ENCODE peak calls at places on chromosomes 3 and 15, in seven cellular contexts. D, E, I, F, W, Z and X are unnamed samples.

GRCh38 chr3:109532257-109533216 is 195.2 kb upstream of the DPPA4 start:
- DNase-seq in D (peak; percentile 88), E (peak; percentile 82), I (no peak), F (no peak), W (peak; percentile 53), Z (peak; percentile 65), X (peak; percentile 51)

GRCh38 chr3:71156062-71156665 is 427.4 kb downstream of the FOXP1 start:
- DNase-seq in D (no peak), E (no peak), I (no peak), F (no peak), W (no peak), Z (no peak), X (no peak)

GRCh38 chr15:76206325-76206976 is 104.8 kb downstream of the ETFA start:
- DNase-seq in D (no peak), E (peak; percentile 15), I (peak; percentile 80), F (no peak), W (peak; percentile 60), Z (peak; percentile 91), X (peak; percentile 89)

GRCh38 chr15:85582719-85583089 is 202.3 kb downstream of the AKAP13 start:
- DNase-seq in D (no peak), E (no peak), I (peak; percentile 35), F (peak; percentile 61), W (peak; percentile 73), Z (peak; percentile 82), X (no peak)

GRCh38 chr3:99482191-99482590 is 156.2 kb upstream of the COL8A1 start:
- DNase-seq in D (no peak), E (no peak), I (no peak), F (no peak), W (no peak), Z (no peak), X (no peak)

GRCh38 chr3:5389057-5389456 is 201.6 kb downstream of the EDEM1 start:
- DNase-seq in D (no peak), E (no peak), I (peak; percentile 28), F (no peak), W (no peak), Z (no peak), X (no peak)

GRCh38 chr3:140018556-140018955 is 83.6 kb downstream of the CLSTN2 start:
- DNase-seq in D (no peak), E (no peak), I (no peak), F (no peak), W (no peak), Z (no peak), X (no peak)

GRCh38 chr3:187919535-187919934 is 174.3 kb upstream of the BCL6 start:
- DNase-seq in D (no peak), E (no peak), I (no peak), F (no peak), W (no peak), Z (no peak), X (no peak)

GRCh38 chr3:23712656-23713559 is 92.8 kb upstream of the UBE2E1 start:
- DNase-seq in D (peak; percentile 61), E (peak; percentile 35), I (no peak), F (no peak), W (peak; percentile 50), Z (peak; percentile 47), X (peak; percentile 83)

GRCh38 chr3:190108789-190109188 is 11.9 kb downstream of the P3H2 start:
- DNase-seq in D (no peak), E (no peak), I (no peak), F (no peak), W (no peak), Z (no peak), X (no peak)

GRCh38 chr3:132228923-132229322 is 88.3 kb upstream of the ACP3 start:
- DNase-seq in D (no peak), E (peak; percentile 22), I (no peak), F (no peak), W (no peak), Z (no peak), X (no peak)

GRCh38 chr3:95097493-95097892 is 1034.6 kb downstream of the NSUN3 start:
- DNase-seq in D (peak; percentile 1), E (no peak), I (no peak), F (no peak), W (no peak), Z (no peak), X (no peak)

GRCh38 chr3:117439812-117440211 is 730.2 kb downstream of the TUSC7 start:
- DNase-seq in D (peak; percentile 43), E (peak; percentile 4), I (no peak), F (no peak), W (no peak), Z (peak; percentile 55), X (no peak)

GRCh38 chr15:74252291-74253080 is 16.4 kb downstream of the CCDC33 start:
- DNase-seq in D (peak; percentile 27), E (peak; percentile 44), I (no peak), F (no peak), W (no peak), Z (peak; percentile 13), X (peak; percentile 39)

GRCh38 chr15:82750831-82751181 is 41.1 kb upstream of the AP3B2 start:
- DNase-seq in D (peak; percentile 45), E (no peak), I (no peak), F (no peak), W (no peak), Z (peak; percentile 12), X (peak; percentile 3)

GRCh38 chr15:100764778-100765457 is 114.7 kb upstream of the ALDH1A3 start:
- DNase-seq in D (peak; percentile 64), E (peak; percentile 30), I (no peak), F (no peak), W (no peak), Z (no peak), X (peak; percentile 73)

GRCh38 chr3:195692781-195693427 is 27.9 kb upstream of the MUC20 start:
- DNase-seq in D (no peak), E (no peak), I (no peak), F (peak; percentile 34), W (no peak), Z (no peak), X (no peak)

GRCh38 chr3:31981206-31982181 is at the start of the genes OSBPL10 and ZNF860:
- DNase-seq in D (peak; percentile 97), E (peak; percentile 87), I (peak; percentile 77), F (peak; percentile 92), W (peak; percentile 92), Z (peak; percentile 89), X (peak; percentile 90)

GRCh38 chr15:34241376-34242350 is 16.8 kb downstream of the EMC4 start:
- DNase-seq in D (peak; percentile 67), E (peak; percentile 49), I (no peak), F (no peak), W (no peak), Z (peak; percentile 47), X (no peak)

GRCh38 chr3:156353535-156353934 is 201.4 kb downstream of the SSR3 start:
- DNase-seq in D (no peak), E (no peak), I (no peak), F (no peak), W (no peak), Z (no peak), X (peak; percentile 11)

GRCh38 chr3:86993704-86994103 is 2.8 kb upstream of the VGLL3 start:
- DNase-seq in D (peak; percentile 47), E (peak; percentile 89), I (no peak), F (no peak), W (no peak), Z (no peak), X (peak; percentile 23)

GRCh38 chr3:54756330-54756731 is 171.5 kb downstream of the LRTM1 start:
- DNase-seq in D (peak; percentile 77), E (peak; percentile 88), I (no peak), F (no peak), W (no peak), Z (no peak), X (peak; percentile 71)

GRCh38 chr3:16419640-16420039 is 93.9 kb downstream of the RFTN1 start:
- DNase-seq in D (peak; percentile 33), E (peak; percentile 56), I (no peak), F (no peak), W (no peak), Z (no peak), X (no peak)

GRCh38 chr3:132654190-132654589 is 5.4 kb downstream of the ACAD11 start:
- DNase-seq in D (no peak), E (no peak), I (no peak), F (no peak), W (no peak), Z (no peak), X (no peak)

GRCh38 chr3:44065311-44065710 is 176.4 kb upstream of the TOPAZ1 start:
- DNase-seq in D (peak; percentile 35), E (no peak), I (peak; percentile 40), F (no peak), W (no peak), Z (peak; percentile 71), X (peak; percentile 76)

GRCh38 chr3:20023663-20024417 is 11.8 kb upstream of the PP2D1 start:
- DNase-seq in D (no peak), E (no peak), I (peak; percentile 43), F (no peak), W (peak; percentile 36), Z (peak; percentile 32), X (no peak)

GRCh38 chr3:99776516-99777209 is 41.0 kb upstream of the CMSS1 start:
- DNase-seq in D (no peak), E (peak; percentile 45), I (no peak), F (no peak), W (no peak), Z (no peak), X (no peak)

GRCh38 chr3:13871791-13872190 is 8.1 kb downstream of the WNT7A start:
- DNase-seq in D (no peak), E (no peak), I (no peak), F (peak; percentile 11), W (no peak), Z (no peak), X (no peak)
- H3K27me3 ChIP-seq in D (peaks cover 10% of the 10 kb centered on the region), E (peaks cover 2% of the 10 kb centered on the region), I (peaks cover 12% of the 10 kb centered on the region), F (no peaks in the 10 kb centered on the region), W (peaks cover 29% of the 10 kb centered on the region), Z (no peaks in the 10 kb centered on the region), X (no peaks in the 10 kb centered on the region)

DNA sequence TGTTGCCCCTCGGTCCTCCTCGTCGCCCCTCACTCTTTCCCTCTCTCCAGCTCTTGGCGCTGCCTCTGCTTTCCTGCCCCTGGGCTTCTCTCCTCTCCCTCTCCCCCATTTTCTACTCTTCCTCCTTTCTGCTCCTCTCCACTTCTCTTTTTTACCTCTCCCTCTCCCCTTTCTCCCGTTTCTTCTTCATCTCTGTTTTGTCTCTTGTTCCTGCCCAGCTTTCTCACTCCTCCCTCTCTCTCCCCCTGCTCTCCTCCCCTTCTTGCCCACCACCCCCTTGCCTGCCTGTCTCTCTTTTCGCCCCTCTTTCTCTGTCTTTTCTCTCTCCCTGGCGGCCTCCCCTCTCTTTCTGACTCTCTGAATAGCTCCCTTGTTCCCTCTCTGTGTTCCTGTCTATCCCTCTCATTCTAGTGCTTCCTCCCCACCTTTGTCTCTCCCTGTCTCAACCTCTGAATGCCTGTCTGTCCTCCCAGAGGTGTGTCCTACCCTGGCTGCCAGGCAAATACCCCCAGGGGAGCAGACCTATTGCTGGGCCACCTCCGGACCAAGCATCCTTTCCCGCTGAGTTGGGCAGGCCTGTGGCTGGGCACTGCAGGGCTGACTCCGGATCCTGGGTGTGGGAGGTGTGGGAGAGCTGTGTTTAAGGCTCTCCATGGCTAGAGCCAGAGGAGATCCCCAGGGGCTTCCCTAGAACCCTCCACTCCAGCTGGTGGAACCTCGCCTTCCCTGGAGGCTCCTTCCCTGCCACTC is 41.0 kb downstream of the EPHB3 start:
- DNase-seq in D (no peak), E (no peak), I (no peak), F (peak; percentile 53), W (no peak), Z (no peak), X (no peak)
- H3K4me3 ChIP-seq in D (no peak overlapping the region), E (no peak overlapping the region), I (peak overlapping the region; percentile 47), F (peak overlapping the region; percentile 18), W (no peak overlapping the region), Z (no peak overlapping the region), X (no peak overlapping the region)

GRCh38 chr3:8709801-8710524 is 23.6 kb upstream of the CAV3 start:
- DNase-seq in D (no peak), E (no peak), I (peak; percentile 23), F (no peak), W (no peak), Z (peak; percentile 31), X (no peak)
- H3K27me3 ChIP-seq in D (peaks cover 51% of the 10 kb centered on the region), E (no peaks in the 10 kb centered on the region), I (no peaks in the 10 kb centered on the region), F (no peaks in the 10 kb centered on the region), W (no peaks in the 10 kb centered on the region), Z (no peaks in the 10 kb centered on the region), X (no peaks in the 10 kb centered on the region)

GRCh38 chr3:171175840-171176239 is 149.3 kb upstream of the SLC2A2 start:
- DNase-seq in D (peak; percentile 86), E (no peak), I (no peak), F (no peak), W (no peak), Z (no peak), X (no peak)
- H3K4me3 ChIP-seq in D (peak overlapping the region; percentile 74), E (no peak overlapping the region), I (no peak overlapping the region), F (no peak overlapping the region), W (no peak overlapping the region), Z (no peak overlapping the region), X (peak overlapping the region; percentile 27)